ENCODE peak calls at places on chromosomes 6 and 20, in six cellular contexts. One of them, this sample, is unnamed.

GRCh38 chr6:36938536-36938935 is 16.0 kb upstream of the PI16 start:
- DNase-seq in PC-9: peak; percentile 58
- DNase-seq in left ventricle myocardium inferior: no peak
- DNase-seq in OCI-LY7: no peak
- DNase-seq in endodermal cell: peak; percentile 24
- DNase-seq in ovary: no peak
- DNase-seq in this sample: no peak

GRCh38 chr6:159758031-159759001 is 3.5 kb upstream of the ACAT2 start:
- DNase-seq in PC-9: no peak
- DNase-seq in left ventricle myocardium inferior: no peak
- DNase-seq in OCI-LY7: no peak
- DNase-seq in endodermal cell: peak; percentile 58
- DNase-seq in ovary: no peak
- DNase-seq in this sample: no peak

GRCh38 chr6:10495014-10495413 is 26.1 kb upstream of the GCNT2 start:
- DNase-seq in PC-9: no peak
- DNase-seq in left ventricle myocardium inferior: no peak
- DNase-seq in OCI-LY7: no peak
- DNase-seq in endodermal cell: no peak
- DNase-seq in ovary: no peak
- DNase-seq in this sample: no peak

GRCh38 chr6:25476126-25476525 is 175.9 kb upstream of the SCGN start:
- DNase-seq in PC-9: no peak
- DNase-seq in left ventricle myocardium inferior: no peak
- DNase-seq in OCI-LY7: no peak
- DNase-seq in endodermal cell: no peak
- DNase-seq in ovary: no peak
- DNase-seq in this sample: no peak

GRCh38 chr6:26271640-26272090 is 93.3 kb upstream of the BTN3A2 start:
- DNase-seq in PC-9: no peak
- DNase-seq in left ventricle myocardium inferior: no peak
- DNase-seq in OCI-LY7: no peak
- DNase-seq in endodermal cell: no peak
- DNase-seq in ovary: no peak
- DNase-seq in this sample: no peak

GRCh38 chr6:114055319-114055718 is 84.4 kb upstream of the HDAC2 start:
- DNase-seq in PC-9: no peak
- DNase-seq in left ventricle myocardium inferior: no peak
- DNase-seq in OCI-LY7: no peak
- DNase-seq in endodermal cell: no peak
- DNase-seq in ovary: no peak
- DNase-seq in this sample: no peak

GRCh38 chr6:14804444-14805210 is 441.2 kb upstream of the JARID2 start:
- DNase-seq in PC-9: no peak
- DNase-seq in left ventricle myocardium inferior: peak; percentile 89
- DNase-seq in OCI-LY7: no peak
- DNase-seq in endodermal cell: no peak
- DNase-seq in ovary: peak; percentile 88
- DNase-seq in this sample: no peak

GRCh38 chr20:49608752-49609670 is 41.1 kb upstream of the PTGIS start:
- DNase-seq in PC-9: peak; percentile 76
- DNase-seq in left ventricle myocardium inferior: peak; percentile 55
- DNase-seq in OCI-LY7: peak; percentile 85
- DNase-seq in endodermal cell: peak; percentile 90
- DNase-seq in ovary: peak; percentile 75
- DNase-seq in this sample: peak; percentile 66

GRCh38 chr20:19699132-19699971 is 58.7 kb upstream of the RIN2 start:
- DNase-seq in PC-9: peak; percentile 45
- DNase-seq in left ventricle myocardium inferior: no peak
- DNase-seq in OCI-LY7: no peak
- DNase-seq in endodermal cell: no peak
- DNase-seq in ovary: no peak
- DNase-seq in this sample: no peak

GRCh38 chr6:157070403-157071107 is 252.8 kb downstream of the TMEM242 start:
- DNase-seq in PC-9: no peak
- DNase-seq in left ventricle myocardium inferior: no peak
- DNase-seq in OCI-LY7: no peak
- DNase-seq in endodermal cell: no peak
- DNase-seq in ovary: no peak
- DNase-seq in this sample: no peak

GRCh38 chr6:75081920-75082319 is 123.9 kb downstream of the COL12A1 start:
- DNase-seq in PC-9: no peak
- DNase-seq in left ventricle myocardium inferior: no peak
- DNase-seq in OCI-LY7: no peak
- DNase-seq in endodermal cell: no peak
- DNase-seq in ovary: no peak
- DNase-seq in this sample: no peak

GRCh38 chr6:79946242-79946641 is 1.1 kb downstream of the ELOVL4 start:
- DNase-seq in PC-9: no peak
- DNase-seq in left ventricle myocardium inferior: no peak
- DNase-seq in OCI-LY7: peak; percentile 1
- DNase-seq in endodermal cell: peak; percentile 67
- DNase-seq in ovary: no peak
- DNase-seq in this sample: no peak

GRCh38 chr20:12927489-12927888 is 81.3 kb upstream of the SPTLC3 start:
- DNase-seq in PC-9: no peak
- DNase-seq in left ventricle myocardium inferior: no peak
- DNase-seq in OCI-LY7: no peak
- DNase-seq in endodermal cell: no peak
- DNase-seq in ovary: no peak
- DNase-seq in this sample: no peak

GRCh38 chr6:12595161-12595792 is 121.3 kb upstream of the PHACTR1 start:
- DNase-seq in PC-9: no peak
- DNase-seq in left ventricle myocardium inferior: no peak
- DNase-seq in OCI-LY7: peak; percentile 86
- DNase-seq in endodermal cell: no peak
- DNase-seq in ovary: no peak
- DNase-seq in this sample: no peak

GRCh38 chr6:139370047-139370706 is 4.3 kb downstream of the CITED2 start:
- DNase-seq in PC-9: peak; percentile 2
- DNase-seq in left ventricle myocardium inferior: no peak
- DNase-seq in OCI-LY7: no peak
- DNase-seq in endodermal cell: peak; percentile 50
- DNase-seq in ovary: no peak
- DNase-seq in this sample: no peak

GRCh38 chr6:71334768-71335167 is 46.2 kb downstream of the OGFRL1 start:
- DNase-seq in PC-9: no peak
- DNase-seq in left ventricle myocardium inferior: no peak
- DNase-seq in OCI-LY7: no peak
- DNase-seq in endodermal cell: no peak
- DNase-seq in ovary: no peak
- DNase-seq in this sample: no peak

GRCh38 chr6:122651031-122651430 is 40.8 kb downstream of the PKIB start:
- DNase-seq in PC-9: no peak
- DNase-seq in left ventricle myocardium inferior: no peak
- DNase-seq in OCI-LY7: no peak
- DNase-seq in endodermal cell: no peak
- DNase-seq in ovary: no peak
- DNase-seq in this sample: no peak

GRCh38 chr6:113414511-113414910 is 442.6 kb upstream of the MARCKS start:
- DNase-seq in PC-9: peak; percentile 35
- DNase-seq in left ventricle myocardium inferior: no peak
- DNase-seq in OCI-LY7: peak; percentile 4
- DNase-seq in endodermal cell: no peak
- DNase-seq in ovary: peak; percentile 21
- DNase-seq in this sample: no peak

GRCh38 chr6:95203153-95203754 is 374.1 kb upstream of the MANEA start:
- DNase-seq in PC-9: peak; percentile 4
- DNase-seq in left ventricle myocardium inferior: no peak
- DNase-seq in OCI-LY7: peak; percentile 31
- DNase-seq in endodermal cell: peak; percentile 66
- DNase-seq in ovary: no peak
- DNase-seq in this sample: no peak

GRCh38 chr6:21949211-21949801 is 347.5 kb downstream of the PRL start:
- DNase-seq in PC-9: peak; percentile 20
- DNase-seq in left ventricle myocardium inferior: no peak
- DNase-seq in OCI-LY7: no peak
- DNase-seq in endodermal cell: no peak
- DNase-seq in ovary: no peak
- DNase-seq in this sample: no peak

GRCh38 chr20:52999040-52999439 is 26.9 kb downstream of the TSHZ2 start:
- DNase-seq in PC-9: no peak
- DNase-seq in left ventricle myocardium inferior: no peak
- DNase-seq in OCI-LY7: no peak
- DNase-seq in endodermal cell: no peak
- DNase-seq in ovary: no peak
- DNase-seq in this sample: no peak

GRCh38 chr20:37095108-37095608 is 639 bp downstream of the RBL1 start:
- DNase-seq in PC-9: no peak
- DNase-seq in left ventricle myocardium inferior: no peak
- DNase-seq in OCI-LY7: peak; percentile 82
- DNase-seq in endodermal cell: no peak
- DNase-seq in ovary: no peak
- DNase-seq in this sample: peak; percentile 74

GRCh38 chr20:1341561-1342265 is 12.8 kb upstream of the SDCBP2 start:
- DNase-seq in PC-9: no peak
- DNase-seq in left ventricle myocardium inferior: no peak
- DNase-seq in OCI-LY7: no peak
- DNase-seq in endodermal cell: peak; percentile 20
- DNase-seq in ovary: no peak
- DNase-seq in this sample: no peak

GRCh38 chr6:42179956-42180335 is 6.8 kb downstream of the GUCA1A start:
- DNase-seq in PC-9: no peak
- DNase-seq in left ventricle myocardium inferior: no peak
- DNase-seq in OCI-LY7: no peak
- DNase-seq in endodermal cell: no peak
- DNase-seq in ovary: no peak
- DNase-seq in this sample: no peak

GRCh38 chr20:31870703-31871601 is 518 bp downstream of the TTLL9 start:
- DNase-seq in PC-9: no peak
- DNase-seq in left ventricle myocardium inferior: no peak
- DNase-seq in OCI-LY7: no peak
- DNase-seq in endodermal cell: peak; percentile 58
- DNase-seq in ovary: no peak
- DNase-seq in this sample: no peak

GRCh38 chr6:29502181-29502580 is 14.4 kb upstream of the MAS1L start:
- DNase-seq in PC-9: no peak
- DNase-seq in left ventricle myocardium inferior: no peak
- DNase-seq in OCI-LY7: no peak
- DNase-seq in endodermal cell: peak; percentile 26
- DNase-seq in ovary: no peak
- DNase-seq in this sample: no peak

GRCh38 chr20:11979306-11980128 is 61.8 kb downstream of the BTBD3 start:
- DNase-seq in PC-9: no peak
- DNase-seq in left ventricle myocardium inferior: no peak
- DNase-seq in OCI-LY7: no peak
- DNase-seq in endodermal cell: no peak
- DNase-seq in ovary: no peak
- DNase-seq in this sample: no peak

GRCh38 chr20:45405566-45406259 is 2.4 kb upstream of the DBNDD2 start:
- DNase-seq in PC-9: peak; percentile 29
- DNase-seq in left ventricle myocardium inferior: peak; percentile 60
- DNase-seq in OCI-LY7: no peak
- DNase-seq in endodermal cell: peak; percentile 70
- DNase-seq in ovary: peak; percentile 53
- DNase-seq in this sample: no peak

GRCh38 chr6:35173068-35174042 is 32.2 kb upstream of the TCP11 start:
- DNase-seq in PC-9: no peak
- DNase-seq in left ventricle myocardium inferior: no peak
- DNase-seq in OCI-LY7: no peak
- DNase-seq in endodermal cell: peak; percentile 45
- DNase-seq in ovary: no peak
- DNase-seq in this sample: no peak

GRCh38 chr20:46324379-46324778 is 16.1 kb upstream of the CDH22 start:
- DNase-seq in PC-9: no peak
- DNase-seq in left ventricle myocardium inferior: no peak
- DNase-seq in OCI-LY7: no peak
- DNase-seq in endodermal cell: no peak
- DNase-seq in ovary: no peak
- DNase-seq in this sample: no peak

DNA sequence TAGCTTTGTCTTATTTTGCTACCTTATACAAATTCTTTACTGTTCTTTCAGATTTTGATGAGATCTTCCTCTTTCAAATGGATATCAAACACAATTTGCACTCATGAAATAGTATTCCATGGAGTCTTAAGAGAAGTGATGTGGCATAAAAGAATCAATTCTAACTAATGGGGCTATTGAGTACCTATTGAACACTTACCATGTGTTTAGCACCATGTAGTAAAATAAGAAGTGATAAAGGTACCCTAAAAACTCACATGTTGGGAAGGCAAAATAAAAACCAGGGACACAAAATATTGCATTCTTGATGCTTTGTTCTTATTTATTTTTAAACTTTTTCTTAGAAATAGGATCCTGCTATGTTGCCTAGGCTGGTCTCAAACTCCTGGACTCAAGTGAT is 56.2 kb downstream of the KIF13A start:
- DNase-seq in PC-9: no peak
- DNase-seq in left ventricle myocardium inferior: no peak
- DNase-seq in OCI-LY7: no peak
- DNase-seq in endodermal cell: no peak
- DNase-seq in ovary: no peak
- DNase-seq in this sample: no peak
- H3K27ac ChIP-seq in PC-9: peak overlapping the region; percentile 87
- H3K27ac ChIP-seq in left ventricle myocardium inferior: peak overlapping the region; percentile 84
- H3K27ac ChIP-seq in OCI-LY7: no peak overlapping the region
- H3K27ac ChIP-seq in endodermal cell: no peak overlapping the region
- H3K27ac ChIP-seq in ovary: no peak overlapping the region
- H3K27ac ChIP-seq in this sample: no peak overlapping the region

GRCh38 chr20:21643417-21643816 is 62.0 kb upstream of the PAX1 start:
- DNase-seq in PC-9: no peak
- DNase-seq in left ventricle myocardium inferior: no peak
- DNase-seq in OCI-LY7: no peak
- DNase-seq in endodermal cell: no peak
- DNase-seq in ovary: no peak
- DNase-seq in this sample: no peak

DNA sequence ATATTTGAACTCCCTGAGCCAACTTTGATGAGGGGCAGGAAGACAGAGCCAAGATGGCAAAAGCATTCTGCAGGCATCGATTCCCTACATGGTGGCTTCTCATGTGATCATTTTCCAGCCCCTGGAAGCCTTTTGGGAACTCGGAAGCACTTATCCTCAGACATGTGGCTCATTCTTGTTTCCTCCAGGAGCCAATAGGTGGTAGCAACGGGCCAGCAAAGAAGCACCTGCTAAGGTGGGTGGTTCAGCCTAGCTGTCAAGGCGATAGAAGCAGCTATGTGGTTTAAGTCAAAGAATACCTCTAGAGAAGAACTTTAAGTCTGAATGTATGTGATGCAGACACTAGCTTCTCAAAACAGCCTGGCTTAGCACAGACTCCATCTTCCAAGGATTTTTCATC is 64.9 kb upstream of the PAX1 start:
- DNase-seq in PC-9: peak; percentile 8
- DNase-seq in left ventricle myocardium inferior: no peak
- DNase-seq in OCI-LY7: peak; percentile 54
- DNase-seq in endodermal cell: peak; percentile 89
- DNase-seq in ovary: no peak
- DNase-seq in this sample: no peak
- TF ChIP-seq CTCF in PC-9: peak; percentile 45
- TF ChIP-seq CTCF in left ventricle myocardium inferior: no peak
- TF ChIP-seq CTCF in OCI-LY7: peak; percentile 73
- TF ChIP-seq CTCF in endodermal cell: peak; percentile 83
- TF ChIP-seq CTCF in ovary: no peak
- TF ChIP-seq CTCF in this sample: no peak

GRCh38 chr20:51735728-51736600 is 32.2 kb downstream of the ATP9A start:
- DNase-seq in PC-9: no peak
- DNase-seq in left ventricle myocardium inferior: no peak
- DNase-seq in OCI-LY7: no peak
- DNase-seq in endodermal cell: no peak
- DNase-seq in ovary: no peak
- DNase-seq in this sample: no peak
- H3K9me3 ChIP-seq in PC-9: no peaks in the 10 kb centered on the region
- H3K9me3 ChIP-seq in left ventricle myocardium inferior: no peaks in the 10 kb centered on the region
- H3K9me3 ChIP-seq in OCI-LY7: no peaks in the 10 kb centered on the region
- H3K9me3 ChIP-seq in endodermal cell: no peaks in the 10 kb centered on the region
- H3K9me3 ChIP-seq in ovary: no peaks in the 10 kb centered on the region
- H3K9me3 ChIP-seq in this sample: no peaks in the 10 kb centered on the region

GRCh38 chr20:22909436-22909835 is 125.7 kb upstream of the SSTR4 start:
- DNase-seq in PC-9: no peak
- DNase-seq in left ventricle myocardium inferior: no peak
- DNase-seq in OCI-LY7: no peak
- DNase-seq in endodermal cell: no peak
- DNase-seq in ovary: no peak
- DNase-seq in this sample: no peak
- H3K27ac ChIP-seq in PC-9: no peak overlapping the region
- H3K27ac ChIP-seq in left ventricle myocardium inferior: no peak overlapping the region
- H3K27ac ChIP-seq in OCI-LY7: no peak overlapping the region
- H3K27ac ChIP-seq in endodermal cell: no peak overlapping the region
- H3K27ac ChIP-seq in ovary: no peak overlapping the region
- H3K27ac ChIP-seq in this sample: no peak overlapping the region